ENCODE peak calls at places on chromosomes 7 and 10, in nine cellular contexts. S is activated CD4-positive, alpha-beta T cell treated with anti-CD3 and anti-CD28 coated beads, Interleukin-2, amount 10 ng/mL, durations not matched to agents 7 days and 5 days; Q is heart right ventricle; V is NCI-H1436; I is stimulated activated CD4-positive, alpha-beta T cell treated with anti-CD3 and anti-CD28 coated beads, Interleukin-4, amount 100 ng/mL, for 1 hour; U is NCI-H1092; F is SW480; H is pancreas; X is AG08396. O is an unnamed sample.

GRCh38 chr10:49662169-49662830 is 17.2 kb upstream of the C10orf53 start:
- DNase-seq in S (no peak), Q (no peak), V (no peak), I (no peak), U (no peak), F (no peak), H (no peak), X (no peak), O (no peak)

GRCh38 chr7:55878701-55879100 is 8.6 kb upstream of the ZNF713 start:
- DNase-seq in S (no peak), Q (no peak), V (no peak), I (no peak), U (no peak), F (no peak), H (no peak), X (no peak), O (no peak)

GRCh38 chr7:124959676-124960075 is 30.1 kb upstream of the POT1 start:
- DNase-seq in S (no peak), Q (no peak), V (no peak), I (no peak), U (no peak), F (peak; percentile 9), H (no peak), X (no peak), O (no peak)

GRCh38 chr10:112295853-112296830 is 12.9 kb downstream of the TECTB start:
- DNase-seq in S (no peak), Q (peak; percentile 69), V (no peak), I (no peak), U (no peak), F (no peak), H (no peak), X (peak; percentile 27), O (no peak)

GRCh38 chr7:29917583-29917982 is 72.0 kb downstream of the SCRN1 start:
- DNase-seq in S (no peak), Q (no peak), V (no peak), I (no peak), U (peak; percentile 79), F (no peak), H (no peak), X (no peak), O (no peak)

GRCh38 chr10:75291800-75292199 is 56.0 kb upstream of the COMTD1 start:
- DNase-seq in S (no peak), Q (no peak), V (no peak), I (no peak), U (no peak), F (no peak), H (no peak), X (no peak), O (no peak)

GRCh38 chr7:76216683-76217082 is 15.0 kb downstream of the SRRM3 start:
- DNase-seq in S (no peak), Q (no peak), V (no peak), I (no peak), U (no peak), F (no peak), H (no peak), X (no peak), O (no peak)

GRCh38 chr7:47852330-47853245 is 95.7 kb downstream of the PKD1L1 start:
- DNase-seq in S (no peak), Q (no peak), V (no peak), I (no peak), U (no peak), F (no peak), H (no peak), X (no peak), O (no peak)

GRCh38 chr10:4501306-4501705 is 324.7 kb upstream of the AKR1E2 start:
- DNase-seq in S (no peak), Q (no peak), V (no peak), I (no peak), U (no peak), F (no peak), H (no peak), X (no peak), O (no peak)

GRCh38 chr7:131480384-131481315 is 75.8 kb downstream of the PODXL start:
- DNase-seq in S (no peak), Q (no peak), V (no peak), I (no peak), U (no peak), F (no peak), H (no peak), X (no peak), O (no peak)

GRCh38 chr7:53504914-53505313 is 469.5 kb downstream of the POM121L12 start:
- DNase-seq in S (no peak), Q (no peak), V (no peak), I (no peak), U (no peak), F (no peak), H (no peak), X (no peak), O (no peak)